ENCODE peak calls at places on chromosomes 5 and 9, in four cellular contexts. W, D, T and L are unnamed samples.

GRCh38 chr5:43281840-43282658 is 31.2 kb downstream of the HMGCS1 start:
- DNase-seq in W (no peak), D (peak), T (peak), L (peak)

GRCh38 chr9:14212116-14212515 is 101.8 kb downstream of the NFIB start:
- DNase-seq in W (no peak), D (no peak), T (no peak), L (peak)

GRCh38 chr9:126366366-126367011 is 39.9 kb downstream of the MVB12B start:
- DNase-seq in W (no peak), D (no peak), T (no peak), L (peak)

GRCh38 chr9:87513171-87513570 is 15.5 kb downstream of the DAPK1 start:
- DNase-seq in W (no peak), D (no peak), T (no peak), L (no peak)

GRCh38 chr5:62594364-62594984 is 15.9 kb downstream of the LRRC70 start:
- DNase-seq in W (no peak), D (no peak), T (no peak), L (no peak)

GRCh38 chr9:37730256-37730655 is 23.3 kb upstream of the TRMT10B start:
- DNase-seq in W (no peak), D (no peak), T (no peak), L (no peak)

GRCh38 chr5:113205807-113206206 is 229.0 kb downstream of the TSSK1B start:
- DNase-seq in W (no peak), D (no peak), T (no peak), L (no peak)

GRCh38 chr9:126327016-126327749 is 554 bp downstream of the MVB12B start:
- DNase-seq in W (no peak), D (peak), T (no peak), L (no peak)

GRCh38 chr9:100011062-100011681 is 87.6 kb downstream of the ERP44 start:
- DNase-seq in W (no peak), D (peak), T (peak), L (peak)

GRCh38 chr9:78031826-78032598 is 401 bp upstream of the GNAQ start:
- DNase-seq in W (peak), D (peak), T (peak), L (peak)

GRCh38 chr9:135130266-135130976 is 43.0 kb downstream of the OLFM1 start:
- DNase-seq in W (peak), D (peak), T (no peak), L (no peak)

GRCh38 chr5:166845044-166845443 is 1446.4 kb upstream of the WWC1 start:
- DNase-seq in W (no peak), D (no peak), T (no peak), L (no peak)

DNA sequence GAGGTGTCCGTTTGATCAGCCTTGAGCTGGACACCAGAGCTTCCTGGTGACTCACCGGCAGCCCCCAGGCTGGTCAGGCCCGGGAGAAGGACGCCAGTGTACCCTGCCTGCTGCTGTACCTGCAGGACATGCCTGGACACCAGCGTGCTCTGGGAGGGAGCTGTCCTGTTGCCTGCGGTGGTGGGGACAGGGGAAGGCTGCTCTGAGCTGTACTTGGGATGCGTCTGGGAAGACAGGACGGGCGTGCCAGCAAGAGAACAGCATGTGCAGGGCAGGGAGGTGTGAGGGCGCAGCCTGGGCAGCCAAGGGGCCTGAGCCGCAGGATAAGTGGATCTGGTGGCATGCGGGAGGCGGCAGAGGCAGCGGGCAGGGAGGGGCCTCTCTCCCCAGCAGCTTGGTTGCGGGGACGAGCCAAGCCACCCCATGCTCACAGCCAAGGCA is 32.8 kb upstream of the TTLL11 start:
- DNase-seq in W (no peak), D (no peak), T (peak), L (peak)
- H3K4me3 ChIP-seq in W (peak), D (no peak), T (peak), L (no peak)

GRCh38 chr9:16039103-16039987 is 486.5 kb downstream of the CCDC171 start:
- DNase-seq in W (no peak), D (peak), T (peak), L (peak)
- TF ChIP-seq CTCF in W (peak), D (peak), T (peak), L (peak)

GRCh38 chr5:86968311-86968753 is 299.4 kb upstream of the RASA1 start:
- DNase-seq in W (no peak), D (no peak), T (peak), L (peak)
- H3K4me3 ChIP-seq in W (no peak), D (no peak), T (peak), L (no peak)

GRCh38 chr5:73464016-73464745 is 15.6 kb upstream of the FOXD1 start:
- DNase-seq in W (no peak), D (no peak), T (no peak), L (peak)
- TF ChIP-seq CTCF in W (no peak), D (no peak), T (no peak), L (no peak)

DNA sequence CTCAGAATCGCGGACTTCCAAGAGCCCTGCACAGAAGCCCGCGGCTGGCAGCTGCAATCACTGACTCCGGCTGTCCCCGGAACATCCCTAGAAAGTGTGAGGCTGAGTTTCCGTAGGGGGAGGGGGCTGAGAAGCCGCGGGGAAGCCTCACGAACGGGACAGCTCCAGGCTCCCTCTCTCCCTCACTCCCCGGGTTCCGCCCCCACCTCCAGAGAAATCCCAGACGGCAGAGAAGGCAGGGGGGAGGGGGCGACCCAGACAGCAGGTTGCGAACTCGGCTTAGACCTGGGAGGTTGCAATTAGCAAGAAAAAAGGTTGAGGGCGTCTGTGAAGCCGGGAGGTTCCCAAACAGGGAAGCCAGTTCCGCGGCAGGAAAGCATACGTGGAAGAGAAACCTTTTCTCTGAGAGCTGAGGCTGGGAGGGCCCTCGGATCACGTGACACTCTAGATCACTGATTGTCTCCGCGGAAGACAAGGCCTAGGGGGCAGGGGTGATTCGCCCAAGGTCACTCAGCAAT is 73.8 kb upstream of the CPLX2 start:
- DNase-seq in W (no peak), D (peak), T (no peak), L (no peak)
- H3K4me3 ChIP-seq in W (peak), D (peak), T (no peak), L (no peak)